ENCODE peak calls at places on chromosome 13, in six cellular contexts. I is fibroblast of lung; S is AG09309; W is tibial artery; J is activated CD8-positive, alpha-beta T cell treated with anti-CD3 and anti-CD28 coated beads for 36 hours; F is HFF-Myc. L is an unnamed sample.

GRCh38 chr13:77509221-77509620 is 26.3 kb upstream of the SCEL start:
- DNase-seq in I (peak), S (no peak), W (no peak), J (no peak), F (no peak), L (no peak)

GRCh38 chr13:31172535-31172934 is 10.8 kb upstream of the HSPH1 start:
- DNase-seq in I (peak), S (peak), W (no peak), J (no peak), F (no peak), L (peak)

GRCh38 chr13:67229438-67230242 is 496 bp downstream of the PCDH9 start:
- DNase-seq in I (peak), S (no peak), W (no peak), J (peak), F (no peak), L (peak)

GRCh38 chr13:109271061-109271460 is 515.3 kb downstream of the IRS2 start:
- DNase-seq in I (no peak), S (no peak), W (no peak), J (no peak), F (no peak), L (no peak)

GRCh38 chr13:25064396-25064795 is 31.5 kb upstream of the PABPC3 start:
- DNase-seq in I (no peak), S (no peak), W (no peak), J (no peak), F (no peak), L (no peak)

GRCh38 chr13:110538632-110539031 is 22.9 kb downstream of the RAB20 start:
- DNase-seq in I (no peak), S (no peak), W (peak), J (no peak), F (no peak), L (no peak)

GRCh38 chr13:98941536-98941935 is 36.3 kb downstream of the DOCK9 start:
- DNase-seq in I (no peak), S (no peak), W (no peak), J (no peak), F (no peak), L (no peak)

GRCh38 chr13:20198781-20199180 is 6.0 kb upstream of the GJB2 start:
- DNase-seq in I (no peak), S (no peak), W (no peak), J (no peak), F (no peak), L (no peak)

GRCh38 chr13:82176761-82177160 is 1705.5 kb downstream of the SLITRK1 start:
- DNase-seq in I (no peak), S (no peak), W (no peak), J (no peak), F (no peak), L (no peak)

GRCh38 chr13:34156841-34157365 is 339.0 kb downstream of the RFC3 start:
- DNase-seq in I (peak), S (peak), W (peak), J (peak), F (peak), L (peak)

GRCh38 chr13:108154421-108154858 is 60.9 kb downstream of the LIG4 start:
- DNase-seq in I (no peak), S (no peak), W (no peak), J (no peak), F (no peak), L (no peak)

GRCh38 chr13:104024416-104025170 is 958.4 kb upstream of the SLC10A2 start:
- DNase-seq in I (peak), S (no peak), W (no peak), J (no peak), F (no peak), L (peak)

GRCh38 chr13:30526612-30527217 is 61.0 kb upstream of the HMGB1 start:
- DNase-seq in I (peak), S (no peak), W (no peak), J (no peak), F (no peak), L (peak)

GRCh38 chr13:67341406-67341805 is 111.3 kb upstream of the PCDH9 start:
- DNase-seq in I (no peak), S (no peak), W (no peak), J (no peak), F (no peak), L (no peak)

DNA sequence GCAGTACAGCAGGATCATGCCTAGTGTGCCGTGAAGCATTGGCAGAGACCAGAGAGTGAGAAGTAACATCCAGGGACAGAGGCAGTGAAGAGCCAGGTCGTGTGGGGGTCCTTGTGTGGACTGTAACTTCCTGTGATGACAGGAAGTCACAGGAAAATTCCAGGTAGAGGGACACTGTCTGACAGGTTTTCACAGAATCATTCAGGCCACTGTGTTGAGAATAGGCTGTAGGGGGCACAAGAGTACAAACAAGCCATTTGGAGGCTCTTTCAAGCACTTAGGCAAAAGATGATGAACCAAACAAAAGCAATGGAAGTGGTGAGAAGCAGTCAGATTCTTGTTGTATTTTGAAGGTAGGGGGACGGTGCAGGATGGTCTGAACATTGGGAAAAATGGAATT is 46.4 kb downstream of the N4BP2L1 start:
- DNase-seq in I (peak), S (no peak), W (no peak), J (peak), F (peak), L (peak)
- TF ChIP-seq CTCF in I (peak), S (peak), W (peak), J (peak), F (peak), L (peak)

DNA sequence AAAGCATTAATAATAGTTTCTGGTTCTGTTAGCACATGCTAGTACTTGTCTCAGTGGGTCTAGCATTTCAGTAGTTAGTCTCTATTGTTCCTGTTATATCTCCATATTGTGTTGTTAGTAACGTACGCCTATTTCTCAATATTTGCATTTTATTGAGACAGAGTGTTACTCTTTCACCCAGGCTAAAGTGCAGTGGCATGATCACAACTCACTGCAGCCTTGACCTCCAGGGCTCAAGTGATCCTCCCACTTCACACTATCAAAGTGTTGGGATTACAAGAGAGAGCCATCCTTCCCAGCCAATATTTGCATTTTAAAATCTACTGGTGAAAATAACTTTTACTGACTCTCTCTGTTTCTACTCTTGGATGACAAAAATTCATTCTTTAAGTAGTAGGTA is 154.6 kb upstream of the PRR20A start:
- DNase-seq in I (no peak), S (no peak), W (no peak), J (no peak), F (no peak), L (no peak)
- TF ChIP-seq CTCF in I (no peak), S (no peak), W (no peak), J (no peak), F (no peak), L (no peak)

GRCh38 chr13:51730927-51731326 is 73.0 kb downstream of the DHRS12 start:
- DNase-seq in I (no peak), S (no peak), W (no peak), J (no peak), F (no peak), L (no peak)

GRCh38 chr13:51729853-51730553 is 74.0 kb downstream of the DHRS12 start:
- DNase-seq in I (peak), S (peak), W (peak), J (peak), F (peak), L (peak)

GRCh38 chr13:51734786-51735185 is 69.2 kb downstream of the DHRS12 start:
- DNase-seq in I (no peak), S (no peak), W (no peak), J (no peak), F (no peak), L (no peak)

GRCh38 chr13:51731759-51732158 is 72.2 kb downstream of the DHRS12 start:
- DNase-seq in I (peak), S (peak), W (no peak), J (no peak), F (peak), L (peak)

DNA sequence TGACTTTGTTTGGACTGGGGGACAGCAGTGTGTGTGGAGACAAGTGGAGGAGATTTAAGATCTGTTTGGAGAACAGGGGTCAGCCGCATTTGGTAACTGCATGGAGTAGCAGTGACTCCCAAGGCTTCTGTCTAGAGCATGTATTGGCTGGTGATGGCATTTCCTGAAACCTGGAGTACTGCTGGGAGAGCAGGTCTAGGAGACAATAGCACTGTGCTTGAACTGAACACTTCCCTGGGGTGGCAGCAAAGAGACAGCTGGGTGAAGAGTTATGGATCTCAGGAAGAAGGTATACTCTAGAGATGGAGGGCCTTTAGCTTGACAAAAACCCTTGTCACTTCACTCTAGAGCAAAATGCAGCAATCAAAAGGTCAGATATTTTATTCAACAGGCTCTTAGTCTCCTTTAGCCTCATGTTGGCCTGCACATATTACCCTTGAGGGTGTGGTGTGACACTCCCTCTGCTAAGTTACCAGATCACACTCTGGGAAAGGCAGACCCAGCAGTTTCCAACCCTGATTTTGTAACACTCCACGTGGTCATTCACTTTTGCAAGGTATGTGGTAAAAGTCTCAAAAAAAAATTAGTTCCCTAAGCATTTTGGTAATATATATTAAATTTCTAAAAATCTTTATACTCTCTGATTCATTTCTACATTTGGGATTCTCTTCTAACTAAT is 70.2 kb downstream of the DHRS12 start:
- DNase-seq in I (no peak), S (no peak), W (no peak), J (no peak), F (no peak), L (peak)
- TF ChIP-seq CTCF in I (no peak), S (peak), W (no peak), J (no peak), F (no peak), L (no peak)

GRCh38 chr13:47592256-47592655 is 408.8 kb downstream of the SUCLA2 start:
- DNase-seq in I (no peak), S (no peak), W (no peak), J (no peak), F (no peak), L (no peak)

GRCh38 chr13:47588676-47589075 is 412.4 kb downstream of the SUCLA2 start:
- DNase-seq in I (no peak), S (no peak), W (no peak), J (no peak), F (no peak), L (no peak)
- TF ChIP-seq CTCF in I (peak), S (peak), W (no peak), J (no peak), F (peak), L (no peak)

GRCh38 chr13:50459658-50460057 is 383.8 kb downstream of the DLEU7 start:
- DNase-seq in I (no peak), S (no peak), W (no peak), J (no peak), F (no peak), L (no peak)
- TF ChIP-seq CTCF in I (no peak), S (no peak), W (no peak), J (no peak), F (no peak), L (no peak)

GRCh38 chr13:29106651-29107050 is 286.5 kb downstream of the MTUS2 start:
- DNase-seq in I (no peak), S (no peak), W (no peak), J (no peak), F (no peak), L (no peak)
- TF ChIP-seq CTCF in I (no peak), S (no peak), W (no peak), J (no peak), F (no peak), L (no peak)

GRCh38 chr13:21620858-21621257 is 16.9 kb upstream of the MICU2 start:
- DNase-seq in I (no peak), S (no peak), W (no peak), J (no peak), F (no peak), L (no peak)
- TF ChIP-seq CTCF in I (no peak), S (no peak), W (no peak), J (no peak), F (no peak), L (no peak)

L was measured in fibroblast of villous mesenchyme.